ENCODE peak calls at places on chromosome 15, in ten cellular contexts. One of them, this sample, is unnamed.

GRCh38 chr15:37101634-37102314 is 1.4 kb upstream of the MEIS2 start:
- DNase-seq in HT1080: peak; percentile 84
- DNase-seq in RWPE1: peak; percentile 53
- DNase-seq in NT2/D1: no peak
- DNase-seq in SHP77 treated with DMSO at 0.1 percent for 48 hours: peak; percentile 5
- DNase-seq in HEK293T: peak; percentile 34
- DNase-seq in hepatic stellate cell: peak; percentile 80
- DNase-seq in AG10803: peak; percentile 69
- DNase-seq in endothelial cell: peak; percentile 75
- DNase-seq in iPS-NIHi11: peak; percentile 64
- DNase-seq in this sample: no peak

GRCh38 chr15:49421991-49422390 is 1.1 kb upstream of the FGF7 start:
- DNase-seq in HT1080: peak; percentile 49
- DNase-seq in RWPE1: peak; percentile 23
- DNase-seq in NT2/D1: peak; percentile 13
- DNase-seq in SHP77 treated with DMSO at 0.1 percent for 48 hours: peak; percentile 47
- DNase-seq in HEK293T: peak; percentile 6
- DNase-seq in hepatic stellate cell: no peak
- DNase-seq in AG10803: peak; percentile 81
- DNase-seq in endothelial cell: peak; percentile 25
- DNase-seq in iPS-NIHi11: peak; percentile 35
- DNase-seq in this sample: no peak

GRCh38 chr15:77516786-77517185 is 96.1 kb downstream of the HMG20A start:
- DNase-seq in HT1080: no peak
- DNase-seq in RWPE1: no peak
- DNase-seq in NT2/D1: no peak
- DNase-seq in SHP77 treated with DMSO at 0.1 percent for 48 hours: no peak
- DNase-seq in HEK293T: no peak
- DNase-seq in hepatic stellate cell: no peak
- DNase-seq in AG10803: no peak
- DNase-seq in endothelial cell: no peak
- DNase-seq in iPS-NIHi11: no peak
- DNase-seq in this sample: no peak

GRCh38 chr15:72800819-72801481 is 17.4 kb upstream of the ADPGK start:
- DNase-seq in HT1080: no peak
- DNase-seq in RWPE1: no peak
- DNase-seq in NT2/D1: no peak
- DNase-seq in SHP77 treated with DMSO at 0.1 percent for 48 hours: no peak
- DNase-seq in HEK293T: no peak
- DNase-seq in hepatic stellate cell: no peak
- DNase-seq in AG10803: peak; percentile 40
- DNase-seq in endothelial cell: no peak
- DNase-seq in iPS-NIHi11: no peak
- DNase-seq in this sample: no peak

GRCh38 chr15:74794248-74794969 is 12.5 kb downstream of the CSK start:
- DNase-seq in HT1080: no peak
- DNase-seq in RWPE1: no peak
- DNase-seq in NT2/D1: no peak
- DNase-seq in SHP77 treated with DMSO at 0.1 percent for 48 hours: no peak
- DNase-seq in HEK293T: no peak
- DNase-seq in hepatic stellate cell: no peak
- DNase-seq in AG10803: no peak
- DNase-seq in endothelial cell: no peak
- DNase-seq in iPS-NIHi11: no peak
- DNase-seq in this sample: no peak

GRCh38 chr15:28132524-28133275 is 33.6 kb upstream of the OCA2 start:
- DNase-seq in HT1080: peak; percentile 7
- DNase-seq in RWPE1: no peak
- DNase-seq in NT2/D1: no peak
- DNase-seq in SHP77 treated with DMSO at 0.1 percent for 48 hours: no peak
- DNase-seq in HEK293T: no peak
- DNase-seq in hepatic stellate cell: peak; percentile 70
- DNase-seq in AG10803: peak; percentile 51
- DNase-seq in endothelial cell: no peak
- DNase-seq in iPS-NIHi11: no peak
- DNase-seq in this sample: peak; percentile 24

GRCh38 chr15:86540840-86541467 is 461.3 kb downstream of the AGBL1 start:
- DNase-seq in HT1080: no peak
- DNase-seq in RWPE1: no peak
- DNase-seq in NT2/D1: no peak
- DNase-seq in SHP77 treated with DMSO at 0.1 percent for 48 hours: no peak
- DNase-seq in HEK293T: no peak
- DNase-seq in hepatic stellate cell: no peak
- DNase-seq in AG10803: no peak
- DNase-seq in endothelial cell: no peak
- DNase-seq in iPS-NIHi11: no peak
- DNase-seq in this sample: no peak

GRCh38 chr15:25801586-25802284 is 61.4 kb downstream of the ATP10A start:
- DNase-seq in HT1080: no peak
- DNase-seq in RWPE1: no peak
- DNase-seq in NT2/D1: no peak
- DNase-seq in SHP77 treated with DMSO at 0.1 percent for 48 hours: no peak
- DNase-seq in HEK293T: no peak
- DNase-seq in hepatic stellate cell: no peak
- DNase-seq in AG10803: no peak
- DNase-seq in endothelial cell: no peak
- DNase-seq in iPS-NIHi11: no peak
- DNase-seq in this sample: no peak

GRCh38 chr15:22831473-22831872 is 7.0 kb upstream of the NIPA2 start:
- DNase-seq in HT1080: no peak
- DNase-seq in RWPE1: no peak
- DNase-seq in NT2/D1: no peak
- DNase-seq in SHP77 treated with DMSO at 0.1 percent for 48 hours: no peak
- DNase-seq in HEK293T: no peak
- DNase-seq in hepatic stellate cell: no peak
- DNase-seq in AG10803: no peak
- DNase-seq in endothelial cell: no peak
- DNase-seq in iPS-NIHi11: no peak
- DNase-seq in this sample: no peak

GRCh38 chr15:43086551-43086950 is 19.3 kb downstream of the UBR1 start:
- DNase-seq in HT1080: no peak
- DNase-seq in RWPE1: no peak
- DNase-seq in NT2/D1: no peak
- DNase-seq in SHP77 treated with DMSO at 0.1 percent for 48 hours: no peak
- DNase-seq in HEK293T: no peak
- DNase-seq in hepatic stellate cell: no peak
- DNase-seq in AG10803: peak; percentile 35
- DNase-seq in endothelial cell: no peak
- DNase-seq in iPS-NIHi11: no peak
- DNase-seq in this sample: peak; percentile 13

GRCh38 chr15:75200765-75201608 is 695 bp upstream of the C15orf39 start:
- DNase-seq in HT1080: peak; percentile 29
- DNase-seq in RWPE1: peak; percentile 92
- DNase-seq in NT2/D1: no peak
- DNase-seq in SHP77 treated with DMSO at 0.1 percent for 48 hours: no peak
- DNase-seq in HEK293T: no peak
- DNase-seq in hepatic stellate cell: peak; percentile 68
- DNase-seq in AG10803: no peak
- DNase-seq in endothelial cell: no peak
- DNase-seq in iPS-NIHi11: peak; percentile 74
- DNase-seq in this sample: peak; percentile 11

GRCh38 chr15:25177955-25178801 is 223.4 kb downstream of the SNRPN start:
- DNase-seq in HT1080: no peak
- DNase-seq in RWPE1: no peak
- DNase-seq in NT2/D1: no peak
- DNase-seq in SHP77 treated with DMSO at 0.1 percent for 48 hours: no peak
- DNase-seq in HEK293T: no peak
- DNase-seq in hepatic stellate cell: no peak
- DNase-seq in AG10803: no peak
- DNase-seq in endothelial cell: no peak
- DNase-seq in iPS-NIHi11: peak; percentile 1
- DNase-seq in this sample: no peak

GRCh38 chr15:75943713-75944215 is 40.1 kb downstream of the FBXO22 start:
- DNase-seq in HT1080: no peak
- DNase-seq in RWPE1: no peak
- DNase-seq in NT2/D1: no peak
- DNase-seq in SHP77 treated with DMSO at 0.1 percent for 48 hours: no peak
- DNase-seq in HEK293T: no peak
- DNase-seq in hepatic stellate cell: no peak
- DNase-seq in AG10803: no peak
- DNase-seq in endothelial cell: no peak
- DNase-seq in iPS-NIHi11: no peak
- DNase-seq in this sample: no peak

GRCh38 chr15:33022629-33023028 is 171.9 kb downstream of the FMN1 start:
- DNase-seq in HT1080: peak; percentile 78
- DNase-seq in RWPE1: peak; percentile 52
- DNase-seq in NT2/D1: no peak
- DNase-seq in SHP77 treated with DMSO at 0.1 percent for 48 hours: peak; percentile 65
- DNase-seq in HEK293T: peak; percentile 7
- DNase-seq in hepatic stellate cell: peak; percentile 47
- DNase-seq in AG10803: peak; percentile 74
- DNase-seq in endothelial cell: peak; percentile 61
- DNase-seq in iPS-NIHi11: peak; percentile 65
- DNase-seq in this sample: peak; percentile 36

GRCh38 chr15:92151741-92152140 is 241.9 kb upstream of the ST8SIA2 start:
- DNase-seq in HT1080: no peak
- DNase-seq in RWPE1: no peak
- DNase-seq in NT2/D1: no peak
- DNase-seq in SHP77 treated with DMSO at 0.1 percent for 48 hours: no peak
- DNase-seq in HEK293T: no peak
- DNase-seq in hepatic stellate cell: no peak
- DNase-seq in AG10803: no peak
- DNase-seq in endothelial cell: no peak
- DNase-seq in iPS-NIHi11: no peak
- DNase-seq in this sample: no peak

GRCh38 chr15:71103102-71103676 is 12.1 kb upstream of the THSD4 start:
- DNase-seq in HT1080: peak; percentile 51
- DNase-seq in RWPE1: peak; percentile 58
- DNase-seq in NT2/D1: no peak
- DNase-seq in SHP77 treated with DMSO at 0.1 percent for 48 hours: no peak
- DNase-seq in HEK293T: peak; percentile 56
- DNase-seq in hepatic stellate cell: no peak
- DNase-seq in AG10803: peak; percentile 47
- DNase-seq in endothelial cell: peak; percentile 18
- DNase-seq in iPS-NIHi11: no peak
- DNase-seq in this sample: no peak

GRCh38 chr15:41066516-41066915 is 49.6 kb downstream of the INO80 start:
- DNase-seq in HT1080: no peak
- DNase-seq in RWPE1: no peak
- DNase-seq in NT2/D1: no peak
- DNase-seq in SHP77 treated with DMSO at 0.1 percent for 48 hours: no peak
- DNase-seq in HEK293T: no peak
- DNase-seq in hepatic stellate cell: no peak
- DNase-seq in AG10803: no peak
- DNase-seq in endothelial cell: no peak
- DNase-seq in iPS-NIHi11: no peak
- DNase-seq in this sample: no peak

GRCh38 chr15:80211976-80212375 is 40.0 kb downstream of the CTXND1 start:
- DNase-seq in HT1080: no peak
- DNase-seq in RWPE1: peak; percentile 63
- DNase-seq in NT2/D1: no peak
- DNase-seq in SHP77 treated with DMSO at 0.1 percent for 48 hours: no peak
- DNase-seq in HEK293T: no peak
- DNase-seq in hepatic stellate cell: no peak
- DNase-seq in AG10803: no peak
- DNase-seq in endothelial cell: no peak
- DNase-seq in iPS-NIHi11: no peak
- DNase-seq in this sample: no peak

GRCh38 chr15:67101981-67102929 is 36.9 kb downstream of the SMAD3 start:
- DNase-seq in HT1080: peak; percentile 75
- DNase-seq in RWPE1: no peak
- DNase-seq in NT2/D1: no peak
- DNase-seq in SHP77 treated with DMSO at 0.1 percent for 48 hours: no peak
- DNase-seq in HEK293T: no peak
- DNase-seq in hepatic stellate cell: no peak
- DNase-seq in AG10803: peak; percentile 92
- DNase-seq in endothelial cell: no peak
- DNase-seq in iPS-NIHi11: no peak
- DNase-seq in this sample: no peak

GRCh38 chr15:41424809-41425208 is 7.9 kb downstream of the RTF1 start:
- DNase-seq in HT1080: no peak
- DNase-seq in RWPE1: no peak
- DNase-seq in NT2/D1: no peak
- DNase-seq in SHP77 treated with DMSO at 0.1 percent for 48 hours: no peak
- DNase-seq in HEK293T: no peak
- DNase-seq in hepatic stellate cell: no peak
- DNase-seq in AG10803: no peak
- DNase-seq in endothelial cell: no peak
- DNase-seq in iPS-NIHi11: no peak
- DNase-seq in this sample: no peak

GRCh38 chr15:34109775-34110663 is 8.1 kb downstream of the PGBD4 start:
- DNase-seq in HT1080: peak; percentile 47
- DNase-seq in RWPE1: peak; percentile 51
- DNase-seq in NT2/D1: peak; percentile 11
- DNase-seq in SHP77 treated with DMSO at 0.1 percent for 48 hours: peak; percentile 14
- DNase-seq in HEK293T: peak; percentile 11
- DNase-seq in hepatic stellate cell: peak; percentile 21
- DNase-seq in AG10803: peak; percentile 47
- DNase-seq in endothelial cell: peak; percentile 16
- DNase-seq in iPS-NIHi11: peak; percentile 21
- DNase-seq in this sample: no peak

GRCh38 chr15:69677403-69677802 is 224.8 kb downstream of the RPLP1 start:
- DNase-seq in HT1080: no peak
- DNase-seq in RWPE1: no peak
- DNase-seq in NT2/D1: no peak
- DNase-seq in SHP77 treated with DMSO at 0.1 percent for 48 hours: no peak
- DNase-seq in HEK293T: no peak
- DNase-seq in hepatic stellate cell: no peak
- DNase-seq in AG10803: no peak
- DNase-seq in endothelial cell: no peak
- DNase-seq in iPS-NIHi11: no peak
- DNase-seq in this sample: no peak

GRCh38 chr15:73329501-73330200 is 39.1 kb downstream of the HCN4 start:
- DNase-seq in HT1080: no peak
- DNase-seq in RWPE1: no peak
- DNase-seq in NT2/D1: no peak
- DNase-seq in SHP77 treated with DMSO at 0.1 percent for 48 hours: no peak
- DNase-seq in HEK293T: no peak
- DNase-seq in hepatic stellate cell: no peak
- DNase-seq in AG10803: no peak
- DNase-seq in endothelial cell: no peak
- DNase-seq in iPS-NIHi11: no peak
- DNase-seq in this sample: no peak

GRCh38 chr15:91975241-91975978 is 121.9 kb downstream of the SLCO3A1 start:
- DNase-seq in HT1080: no peak
- DNase-seq in RWPE1: no peak
- DNase-seq in NT2/D1: no peak
- DNase-seq in SHP77 treated with DMSO at 0.1 percent for 48 hours: no peak
- DNase-seq in HEK293T: no peak
- DNase-seq in hepatic stellate cell: no peak
- DNase-seq in AG10803: no peak
- DNase-seq in endothelial cell: no peak
- DNase-seq in iPS-NIHi11: peak; percentile 27
- DNase-seq in this sample: no peak

GRCh38 chr15:39622660-39623549 is 42.0 kb downstream of the THBS1 start:
- DNase-seq in HT1080: no peak
- DNase-seq in RWPE1: no peak
- DNase-seq in NT2/D1: no peak
- DNase-seq in SHP77 treated with DMSO at 0.1 percent for 48 hours: no peak
- DNase-seq in HEK293T: no peak
- DNase-seq in hepatic stellate cell: no peak
- DNase-seq in AG10803: no peak
- DNase-seq in endothelial cell: no peak
- DNase-seq in iPS-NIHi11: no peak
- DNase-seq in this sample: no peak

GRCh38 chr15:88658972-88659931 is 20.4 kb downstream of the ISG20 start:
- DNase-seq in HT1080: peak; percentile 82
- DNase-seq in RWPE1: peak; percentile 90
- DNase-seq in NT2/D1: no peak
- DNase-seq in SHP77 treated with DMSO at 0.1 percent for 48 hours: no peak
- DNase-seq in HEK293T: no peak
- DNase-seq in hepatic stellate cell: peak; percentile 87
- DNase-seq in AG10803: peak; percentile 60
- DNase-seq in endothelial cell: no peak
- DNase-seq in iPS-NIHi11: no peak
- DNase-seq in this sample: no peak

GRCh38 chr15:76335851-76336253 is 721 bp upstream of the ISL2 start:
- DNase-seq in HT1080: no peak
- DNase-seq in RWPE1: peak; percentile 48
- DNase-seq in NT2/D1: no peak
- DNase-seq in SHP77 treated with DMSO at 0.1 percent for 48 hours: no peak
- DNase-seq in HEK293T: peak; percentile 45
- DNase-seq in hepatic stellate cell: peak; percentile 50
- DNase-seq in AG10803: no peak
- DNase-seq in endothelial cell: no peak
- DNase-seq in iPS-NIHi11: no peak
- DNase-seq in this sample: no peak

GRCh38 chr15:40932146-40932545 is 3.0 kb downstream of the DLL4 start:
- DNase-seq in HT1080: no peak
- DNase-seq in RWPE1: no peak
- DNase-seq in NT2/D1: no peak
- DNase-seq in SHP77 treated with DMSO at 0.1 percent for 48 hours: peak; percentile 54
- DNase-seq in HEK293T: no peak
- DNase-seq in hepatic stellate cell: no peak
- DNase-seq in AG10803: no peak
- DNase-seq in endothelial cell: no peak
- DNase-seq in iPS-NIHi11: no peak
- DNase-seq in this sample: no peak

This sample was measured in GM04503.